ENCODE peak calls at places on chromosomes 12 and 14, in five cellular contexts. One of them, this sample, is unnamed.
A peak's percentile ranks its signal among the peaks of the same experiment; 100 is the strongest.

GRCh38 chr12:96578526-96579125 is 89.2 kb downstream of the CFAP54 start:
- DNase-seq in GM12864: peak; percentile 45
- DNase-seq in prostate gland: peak; percentile 10
- DNase-seq in endothelial cell: no peak
- DNase-seq in pancreas: no peak
- DNase-seq in this sample: no peak

GRCh38 chr12:75979181-75979580 is 52.4 kb downstream of the PHLDA1 start:
- DNase-seq in pancreas: no peak
- DNase-seq in endothelial cell: no peak
- DNase-seq in prostate gland: no peak
- DNase-seq in GM12864: no peak
- DNase-seq in this sample: no peak

GRCh38 chr14:65019944-65020566 is 33.4 kb downstream of the FNTB start:
- DNase-seq in GM12864: no peak
- DNase-seq in endothelial cell: peak; percentile 27
- DNase-seq in pancreas: peak; percentile 38
- DNase-seq in prostate gland: peak; percentile 59
- DNase-seq in this sample: no peak

GRCh38 chr12:106913456-106913855 is 42.3 kb upstream of the TMEM263 start:
- DNase-seq in prostate gland: no peak
- DNase-seq in pancreas: no peak
- DNase-seq in GM12864: no peak
- DNase-seq in endothelial cell: no peak
- DNase-seq in this sample: no peak

GRCh38 chr12:123101467-123102004 is 49.4 kb downstream of the PITPNM2 start:
- DNase-seq in prostate gland: no peak
- DNase-seq in pancreas: no peak
- DNase-seq in endothelial cell: no peak
- DNase-seq in GM12864: no peak
- DNase-seq in this sample: no peak

GRCh38 chr12:6852651-6853354 is 853 bp downstream of the USP5 start:
- DNase-seq in pancreas: no peak
- DNase-seq in GM12864: no peak
- DNase-seq in endothelial cell: no peak
- DNase-seq in prostate gland: no peak
- DNase-seq in this sample: peak; percentile 42

GRCh38 chr14:100688598-100689499 is 37.8 kb upstream of the DLK1 start:
- DNase-seq in prostate gland: no peak
- DNase-seq in endothelial cell: no peak
- DNase-seq in GM12864: no peak
- DNase-seq in pancreas: no peak
- DNase-seq in this sample: no peak

GRCh38 chr12:113298861-113299545 is 35.9 kb downstream of the SLC8B1 start:
- DNase-seq in pancreas: no peak
- DNase-seq in endothelial cell: no peak
- DNase-seq in GM12864: no peak
- DNase-seq in prostate gland: no peak
- DNase-seq in this sample: no peak

GRCh38 chr14:78153069-78153351 is 17.2 kb upstream of the NRXN3 start:
- DNase-seq in prostate gland: no peak
- DNase-seq in endothelial cell: no peak
- DNase-seq in pancreas: no peak
- DNase-seq in GM12864: no peak
- DNase-seq in this sample: no peak

GRCh38 chr14:94775082-94775874 is 5.4 kb upstream of the GSC start:
- DNase-seq in endothelial cell: no peak
- DNase-seq in pancreas: no peak
- DNase-seq in GM12864: no peak
- DNase-seq in prostate gland: no peak
- DNase-seq in this sample: no peak
- TF ChIP-seq CTCF in endothelial cell: no peak
- TF ChIP-seq CTCF in pancreas: no peak
- TF ChIP-seq CTCF in GM12864: no peak
- TF ChIP-seq CTCF in prostate gland: no peak
- TF ChIP-seq CTCF in this sample: no peak

GRCh38 chr14:81970307-81970706 is 436.7 kb upstream of the SEL1L start:
- DNase-seq in endothelial cell: no peak
- DNase-seq in GM12864: no peak
- DNase-seq in prostate gland: no peak
- DNase-seq in pancreas: no peak
- DNase-seq in this sample: no peak

GRCh38 chr14:81974543-81974942 is 440.9 kb upstream of the SEL1L start:
- DNase-seq in prostate gland: no peak
- DNase-seq in GM12864: no peak
- DNase-seq in endothelial cell: no peak
- DNase-seq in pancreas: no peak
- DNase-seq in this sample: no peak
- TF ChIP-seq CTCF in prostate gland: no peak
- TF ChIP-seq CTCF in GM12864: no peak
- TF ChIP-seq CTCF in endothelial cell: no peak
- TF ChIP-seq CTCF in pancreas: no peak
- TF ChIP-seq CTCF in this sample: no peak

DNA sequence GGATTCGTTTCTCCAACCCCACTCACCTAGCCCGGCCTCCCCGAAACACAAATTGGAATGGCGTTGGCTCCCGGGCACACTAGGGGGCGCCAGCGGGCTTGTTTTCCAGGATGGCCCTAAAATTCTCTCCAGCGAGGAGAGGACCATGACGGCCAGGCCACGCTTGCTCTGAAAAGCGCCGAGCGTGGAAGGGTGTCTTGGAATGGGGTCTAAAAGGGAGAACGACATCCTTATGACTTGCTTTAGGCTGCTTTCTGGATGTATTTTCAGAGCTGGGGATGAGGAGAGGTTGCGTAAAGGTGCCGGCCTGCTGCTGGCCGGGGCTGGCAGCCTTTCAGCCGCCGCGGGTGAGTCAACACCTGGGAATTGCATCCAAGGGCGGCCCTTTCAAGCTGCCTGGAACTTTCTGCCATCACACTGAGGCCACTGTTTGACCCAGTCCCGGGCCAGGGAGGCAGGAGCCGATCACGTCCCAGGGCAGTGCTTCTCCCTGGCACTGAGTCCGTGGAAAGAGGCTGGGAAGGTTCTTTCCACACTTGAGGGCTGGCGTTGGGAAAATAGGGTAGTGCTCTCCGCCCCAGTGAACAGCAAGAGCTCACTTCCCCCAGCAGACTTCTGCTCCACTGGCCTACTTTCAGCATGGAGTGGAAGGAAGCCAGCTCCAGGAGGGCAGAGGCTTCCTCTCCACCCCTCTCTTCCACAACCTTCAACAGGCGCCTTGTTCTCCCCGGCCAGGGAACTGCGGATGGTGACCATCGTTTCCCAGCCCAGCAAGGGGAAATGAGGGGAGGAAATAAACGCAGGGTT is 216.2 kb downstream of the TTC8 start:
- DNase-seq in pancreas: peak; percentile 92
- DNase-seq in prostate gland: peak; percentile 86
- DNase-seq in endothelial cell: peak; percentile 95
- DNase-seq in GM12864: peak; percentile 35
- DNase-seq in this sample: peak; percentile 73
- TF ChIP-seq CTCF in pancreas: peak; percentile 94
- TF ChIP-seq CTCF in prostate gland: peak; percentile 89
- TF ChIP-seq CTCF in endothelial cell: peak; percentile 98
- TF ChIP-seq CTCF in GM12864: peak; percentile 94
- TF ChIP-seq CTCF in this sample: peak; percentile 98

DNA sequence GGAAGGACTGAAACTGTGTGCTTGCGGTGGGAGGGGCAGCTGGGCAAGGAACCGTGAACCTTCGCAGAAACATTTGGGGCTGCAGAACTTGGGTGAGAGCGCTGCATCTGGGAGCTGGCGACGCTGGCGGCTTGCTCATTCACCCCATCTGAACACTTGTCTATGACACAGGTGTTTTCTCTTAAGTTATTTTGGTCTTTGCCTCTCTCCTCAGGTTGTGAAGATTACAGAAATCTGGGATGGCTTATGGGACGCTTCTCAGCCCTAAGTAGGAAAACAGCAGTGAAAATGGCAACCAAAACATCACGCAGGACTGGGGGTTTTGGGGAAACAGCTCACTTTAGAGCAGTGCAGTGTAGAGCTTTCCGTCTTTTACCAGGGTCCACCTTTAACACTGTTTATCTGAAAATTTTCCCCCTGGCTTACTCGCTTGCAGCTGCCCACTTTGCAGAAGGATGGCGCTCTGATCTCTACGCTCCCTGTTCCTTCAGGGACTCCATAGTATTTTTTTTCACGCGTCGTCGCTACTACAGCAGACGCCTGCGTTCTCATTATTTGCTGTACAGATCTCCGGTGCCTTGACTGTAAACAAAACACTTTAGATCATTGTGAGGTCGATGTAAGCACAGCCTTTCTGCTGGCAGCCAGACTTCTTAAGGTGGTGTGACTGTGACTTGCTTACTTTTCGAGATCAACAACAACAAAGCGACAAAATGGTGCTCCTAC is 2.7 kb upstream of the CDKN1B start:
- DNase-seq in pancreas: peak; percentile 63
- DNase-seq in prostate gland: peak; percentile 59
- DNase-seq in GM12864: no peak
- DNase-seq in endothelial cell: peak; percentile 16
- DNase-seq in this sample: peak; percentile 57
- TF ChIP-seq CTCF in pancreas: no peak
- TF ChIP-seq CTCF in prostate gland: no peak
- TF ChIP-seq CTCF in GM12864: peak; percentile 32
- TF ChIP-seq CTCF in endothelial cell: no peak
- TF ChIP-seq CTCF in this sample: no peak

DNA sequence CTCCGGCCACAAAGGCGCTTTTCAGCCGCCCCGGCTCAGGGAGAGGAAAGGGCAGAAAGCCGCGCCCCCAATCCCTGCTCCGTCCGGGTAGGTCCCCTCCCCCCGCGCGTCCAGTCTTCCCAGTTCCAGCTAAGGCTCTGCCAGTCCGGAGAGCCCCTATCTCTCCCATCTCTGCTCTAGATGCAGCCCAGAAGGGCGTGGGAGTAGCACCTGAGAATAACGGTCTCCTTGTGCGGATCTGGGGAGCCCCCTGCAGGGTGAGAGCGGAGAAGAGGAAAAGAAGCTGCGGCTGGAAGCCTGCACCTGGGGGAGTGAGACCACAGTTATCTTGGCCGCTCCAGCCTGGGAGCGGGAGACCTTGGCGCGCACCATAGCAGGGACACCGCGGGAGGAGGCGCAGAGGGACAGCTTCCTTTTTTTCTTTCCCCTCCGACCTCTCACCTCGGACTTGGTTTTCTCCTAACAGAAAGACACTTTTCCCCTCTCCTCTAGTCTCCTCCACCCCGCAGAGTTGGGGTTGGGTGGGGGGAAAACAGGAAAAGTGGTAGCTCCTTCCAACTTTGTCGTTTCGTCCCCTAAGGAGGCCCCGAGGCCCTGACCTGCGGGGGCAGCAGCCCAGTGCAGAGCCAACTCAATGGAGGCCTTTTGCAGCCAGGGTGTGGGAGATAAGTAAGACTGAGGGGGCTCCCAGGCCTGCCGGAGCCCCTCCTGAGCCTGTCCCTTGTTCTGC is 2.4 kb downstream of the DHH start:
- DNase-seq in GM12864: no peak
- DNase-seq in pancreas: no peak
- DNase-seq in prostate gland: no peak
- DNase-seq in endothelial cell: peak; percentile 64
- DNase-seq in this sample: peak; percentile 39
- TF ChIP-seq CTCF in GM12864: peak; percentile 64
- TF ChIP-seq CTCF in pancreas: no peak
- TF ChIP-seq CTCF in prostate gland: no peak
- TF ChIP-seq CTCF in endothelial cell: peak; percentile 14
- TF ChIP-seq CTCF in this sample: peak; percentile 63

GRCh38 chr12:88375301-88375959 is 204.8 kb downstream of the KITLG start:
- DNase-seq in endothelial cell: no peak
- DNase-seq in GM12864: no peak
- DNase-seq in pancreas: no peak
- DNase-seq in prostate gland: no peak
- DNase-seq in this sample: no peak
- TF ChIP-seq CTCF in endothelial cell: no peak
- TF ChIP-seq CTCF in GM12864: no peak
- TF ChIP-seq CTCF in pancreas: no peak
- TF ChIP-seq CTCF in prostate gland: no peak
- TF ChIP-seq CTCF in this sample: no peak

GRCh38 chr12:119642986-119643385 is 24.9 kb upstream of the PRKAB1 start:
- DNase-seq in GM12864: no peak
- DNase-seq in endothelial cell: peak; percentile 32
- DNase-seq in prostate gland: no peak
- DNase-seq in pancreas: no peak
- DNase-seq in this sample: no peak
- TF ChIP-seq CTCF in GM12864: peak; percentile 45
- TF ChIP-seq CTCF in endothelial cell: peak; percentile 57
- TF ChIP-seq CTCF in prostate gland: no peak
- TF ChIP-seq CTCF in pancreas: no peak
- TF ChIP-seq CTCF in this sample: no peak

GRCh38 chr12:26830358-26830757 is 2.6 kb downstream of the ITPR2 start:
- DNase-seq in GM12864: no peak
- DNase-seq in endothelial cell: no peak
- DNase-seq in prostate gland: no peak
- DNase-seq in pancreas: no peak
- DNase-seq in this sample: no peak

GRCh38 chr12:26831959-26832816 is 806 bp downstream of the ITPR2 start:
- DNase-seq in pancreas: peak; percentile 74
- DNase-seq in GM12864: no peak
- DNase-seq in prostate gland: peak; percentile 71
- DNase-seq in endothelial cell: peak; percentile 56
- DNase-seq in this sample: peak; percentile 54

GRCh38 chr12:26830783-26831601 is 2.0 kb downstream of the ITPR2 start:
- DNase-seq in pancreas: peak; percentile 31
- DNase-seq in prostate gland: no peak
- DNase-seq in GM12864: no peak
- DNase-seq in endothelial cell: peak; percentile 13
- DNase-seq in this sample: no peak

GRCh38 chr12:26833692-26834168 is 736 bp upstream of the ITPR2 start:
- DNase-seq in GM12864: no peak
- DNase-seq in prostate gland: peak; percentile 28
- DNase-seq in endothelial cell: no peak
- DNase-seq in pancreas: peak; percentile 80
- DNase-seq in this sample: peak; percentile 24

DNA sequence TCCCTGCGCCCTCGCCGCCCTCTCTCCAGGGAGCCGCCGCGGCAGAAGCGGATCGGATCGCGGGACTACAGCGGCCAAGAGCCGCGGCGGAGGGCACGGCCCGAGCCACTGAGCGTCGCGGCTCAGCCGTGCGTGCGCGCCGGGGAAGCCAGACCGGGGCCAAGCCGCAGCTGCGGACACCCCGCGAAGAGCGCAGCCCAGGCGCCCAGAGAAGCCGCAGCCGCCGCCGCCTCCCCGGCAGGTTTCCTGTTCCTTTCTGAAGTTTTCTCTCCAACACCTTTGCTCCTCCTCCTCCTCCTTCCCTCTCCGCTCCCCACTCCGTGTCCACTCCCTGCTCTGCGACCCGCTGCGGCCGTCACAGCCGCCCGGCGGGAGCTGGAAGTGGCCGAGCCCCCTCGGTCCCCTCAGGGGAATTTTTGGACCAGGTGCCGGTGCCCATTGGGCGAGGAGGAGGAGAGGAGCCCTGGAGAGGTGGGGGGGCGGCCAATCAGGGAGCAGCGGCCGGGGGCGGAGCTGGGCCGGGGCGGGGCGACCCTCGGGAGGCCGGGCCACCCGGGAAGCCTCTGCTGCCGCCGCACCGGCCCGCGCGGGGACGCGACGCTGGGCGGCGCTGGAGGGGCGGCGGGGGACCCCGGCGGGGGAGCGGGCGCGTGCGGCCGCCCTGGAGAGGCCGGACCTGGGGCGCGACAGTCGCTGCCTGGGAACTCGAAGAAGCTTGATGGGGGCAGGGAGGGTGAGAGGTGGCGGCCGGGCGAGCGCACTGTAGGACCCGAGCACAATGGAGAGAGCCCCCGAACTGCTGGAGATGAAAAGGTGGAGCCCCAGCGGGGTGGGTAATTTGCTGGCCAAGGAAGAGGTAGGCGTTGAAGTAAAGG is at the start of gene ITPR2:
- DNase-seq in pancreas: peak; percentile 96
- DNase-seq in GM12864: no peak
- DNase-seq in prostate gland: peak; percentile 94
- DNase-seq in endothelial cell: peak; percentile 96
- DNase-seq in this sample: peak; percentile 92
- TF ChIP-seq CTCF in pancreas: no peak
- TF ChIP-seq CTCF in GM12864: peak; percentile 30
- TF ChIP-seq CTCF in prostate gland: peak; percentile 46
- TF ChIP-seq CTCF in endothelial cell: no peak
- TF ChIP-seq CTCF in this sample: peak; percentile 12